ENCODE peak calls at places on chromosomes 6 and 20, in nine cellular contexts. One of them, this sample, is unnamed. For H3K27me3, the result is how much of the 10 kb centered on the place peaks cover.

GRCh38 chr6:18122128-18123093 is at the start of gene NHLRC1:
- DNase-seq in BE2C: peak
- DNase-seq in GM23248: peak
- DNase-seq in astrocyte: peak
- DNase-seq in hepatocyte: peak
- DNase-seq in PC-3: peak
- DNase-seq in CD8-positive, alpha-beta memory T cell: peak
- DNase-seq in iPS DF 6.9: peak
- DNase-seq in sigmoid colon: peak
- DNase-seq in this sample: peak

GRCh38 chr6:6758915-6759654 is 170.6 kb downstream of the LY86 start:
- DNase-seq in CD8-positive, alpha-beta memory T cell: no peak
- DNase-seq in PC-3: peak
- DNase-seq in BE2C: peak
- DNase-seq in sigmoid colon: peak
- DNase-seq in hepatocyte: peak
- DNase-seq in astrocyte: peak
- DNase-seq in GM23248: peak
- DNase-seq in iPS DF 6.9: peak
- DNase-seq in this sample: peak

GRCh38 chr6:129517288-129517687 is 192.7 kb downstream of the ARHGAP18 start:
- DNase-seq in iPS DF 6.9: no peak
- DNase-seq in astrocyte: no peak
- DNase-seq in CD8-positive, alpha-beta memory T cell: no peak
- DNase-seq in sigmoid colon: no peak
- DNase-seq in PC-3: no peak
- DNase-seq in GM23248: peak
- DNase-seq in BE2C: no peak
- DNase-seq in hepatocyte: no peak
- DNase-seq in this sample: no peak

GRCh38 chr20:25273046-25273445 is 25.2 kb downstream of the PYGB start:
- DNase-seq in PC-3: no peak
- DNase-seq in sigmoid colon: peak
- DNase-seq in hepatocyte: no peak
- DNase-seq in astrocyte: no peak
- DNase-seq in GM23248: no peak
- DNase-seq in BE2C: peak
- DNase-seq in iPS DF 6.9: no peak
- DNase-seq in CD8-positive, alpha-beta memory T cell: no peak
- DNase-seq in this sample: peak

GRCh38 chr6:11654876-11655275 is 117.3 kb downstream of the TMEM170B start:
- DNase-seq in hepatocyte: no peak
- DNase-seq in sigmoid colon: no peak
- DNase-seq in BE2C: no peak
- DNase-seq in astrocyte: peak
- DNase-seq in iPS DF 6.9: no peak
- DNase-seq in GM23248: peak
- DNase-seq in PC-3: no peak
- DNase-seq in CD8-positive, alpha-beta memory T cell: no peak
- DNase-seq in this sample: no peak

GRCh38 chr6:110255356-110255755 is 75.1 kb downstream of the CDC40 start:
- DNase-seq in BE2C: no peak
- DNase-seq in hepatocyte: peak
- DNase-seq in GM23248: peak
- DNase-seq in astrocyte: no peak
- DNase-seq in iPS DF 6.9: no peak
- DNase-seq in PC-3: peak
- DNase-seq in CD8-positive, alpha-beta memory T cell: no peak
- DNase-seq in sigmoid colon: no peak
- DNase-seq in this sample: peak

GRCh38 chr20:23629017-23629541 is 8.7 kb downstream of the CST3 start:
- DNase-seq in CD8-positive, alpha-beta memory T cell: no peak
- DNase-seq in BE2C: no peak
- DNase-seq in iPS DF 6.9: no peak
- DNase-seq in hepatocyte: peak
- DNase-seq in PC-3: peak
- DNase-seq in GM23248: peak
- DNase-seq in astrocyte: peak
- DNase-seq in sigmoid colon: no peak
- DNase-seq in this sample: no peak

GRCh38 chr6:6712979-6713514 is 124.5 kb downstream of the LY86 start:
- DNase-seq in astrocyte: no peak
- DNase-seq in GM23248: peak
- DNase-seq in iPS DF 6.9: no peak
- DNase-seq in PC-3: no peak
- DNase-seq in hepatocyte: no peak
- DNase-seq in BE2C: no peak
- DNase-seq in sigmoid colon: no peak
- DNase-seq in CD8-positive, alpha-beta memory T cell: no peak
- DNase-seq in this sample: no peak

GRCh38 chr6:168050861-168051586 is 28.0 kb downstream of the FRMD1 start:
- DNase-seq in astrocyte: no peak
- DNase-seq in GM23248: no peak
- DNase-seq in sigmoid colon: no peak
- DNase-seq in BE2C: no peak
- DNase-seq in hepatocyte: no peak
- DNase-seq in iPS DF 6.9: no peak
- DNase-seq in CD8-positive, alpha-beta memory T cell: no peak
- DNase-seq in PC-3: no peak
- DNase-seq in this sample: peak

GRCh38 chr6:92180090-92180489 is 1239.3 kb downstream of the EPHA7 start:
- DNase-seq in iPS DF 6.9: no peak
- DNase-seq in BE2C: no peak
- DNase-seq in CD8-positive, alpha-beta memory T cell: no peak
- DNase-seq in PC-3: no peak
- DNase-seq in sigmoid colon: no peak
- DNase-seq in astrocyte: peak
- DNase-seq in hepatocyte: no peak
- DNase-seq in GM23248: no peak
- DNase-seq in this sample: no peak

GRCh38 chr20:48909910-48910309 is 11.6 kb upstream of the ARFGEF2 start:
- DNase-seq in iPS DF 6.9: no peak
- DNase-seq in sigmoid colon: no peak
- DNase-seq in BE2C: no peak
- DNase-seq in hepatocyte: no peak
- DNase-seq in GM23248: no peak
- DNase-seq in CD8-positive, alpha-beta memory T cell: no peak
- DNase-seq in astrocyte: no peak
- DNase-seq in PC-3: no peak
- DNase-seq in this sample: no peak

GRCh38 chr6:35139924-35140524 is 1.1 kb downstream of the TCP11 start:
- DNase-seq in hepatocyte: peak
- DNase-seq in BE2C: peak
- DNase-seq in PC-3: peak
- DNase-seq in astrocyte: peak
- DNase-seq in sigmoid colon: peak
- DNase-seq in CD8-positive, alpha-beta memory T cell: peak
- DNase-seq in iPS DF 6.9: no peak
- DNase-seq in GM23248: peak
- DNase-seq in this sample: peak

GRCh38 chr6:140784573-140784972 is 1348.2 kb upstream of the GJE1 start:
- DNase-seq in hepatocyte: no peak
- DNase-seq in PC-3: peak
- DNase-seq in astrocyte: peak
- DNase-seq in iPS DF 6.9: no peak
- DNase-seq in sigmoid colon: no peak
- DNase-seq in CD8-positive, alpha-beta memory T cell: no peak
- DNase-seq in BE2C: no peak
- DNase-seq in GM23248: peak
- DNase-seq in this sample: no peak

GRCh38 chr6:94052754-94053153 is 633.4 kb upstream of the EPHA7 start:
- DNase-seq in CD8-positive, alpha-beta memory T cell: no peak
- DNase-seq in PC-3: peak
- DNase-seq in astrocyte: no peak
- DNase-seq in BE2C: no peak
- DNase-seq in sigmoid colon: no peak
- DNase-seq in GM23248: no peak
- DNase-seq in hepatocyte: peak
- DNase-seq in iPS DF 6.9: no peak
- DNase-seq in this sample: no peak

GRCh38 chr20:19978511-19979210 is 38.5 kb upstream of the NAA20 start:
- DNase-seq in BE2C: no peak
- DNase-seq in hepatocyte: no peak
- DNase-seq in sigmoid colon: no peak
- DNase-seq in PC-3: no peak
- DNase-seq in CD8-positive, alpha-beta memory T cell: no peak
- DNase-seq in iPS DF 6.9: no peak
- DNase-seq in GM23248: no peak
- DNase-seq in astrocyte: no peak
- DNase-seq in this sample: no peak

GRCh38 chr6:161355731-161356130 is 81.9 kb upstream of the AGPAT4 start:
- DNase-seq in CD8-positive, alpha-beta memory T cell: no peak
- DNase-seq in hepatocyte: no peak
- DNase-seq in astrocyte: no peak
- DNase-seq in PC-3: no peak
- DNase-seq in GM23248: no peak
- DNase-seq in iPS DF 6.9: no peak
- DNase-seq in sigmoid colon: no peak
- DNase-seq in BE2C: no peak
- DNase-seq in this sample: no peak

DNA sequence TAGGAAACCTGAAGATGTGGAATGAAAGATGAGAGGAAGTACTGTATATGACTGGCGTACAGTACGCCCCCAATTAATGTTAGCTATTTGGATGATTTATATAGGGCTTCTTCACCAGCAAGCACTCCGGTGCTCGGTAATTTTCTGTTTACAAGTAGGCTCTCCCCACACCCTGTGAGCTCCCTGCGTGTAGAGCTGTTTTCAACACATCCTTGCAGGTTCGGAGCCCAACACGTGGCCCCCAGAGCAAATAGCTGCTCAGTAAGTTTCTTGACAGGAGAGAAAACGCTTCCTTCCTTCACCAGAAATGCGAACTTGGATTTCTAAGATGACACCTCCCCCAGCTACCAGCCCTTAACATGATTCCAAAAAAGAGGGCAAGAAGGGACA is 1.2 kb upstream of the RAB22A start:
- DNase-seq in iPS DF 6.9: no peak
- DNase-seq in hepatocyte: no peak
- DNase-seq in CD8-positive, alpha-beta memory T cell: no peak
- DNase-seq in sigmoid colon: no peak
- DNase-seq in astrocyte: no peak
- DNase-seq in BE2C: no peak
- DNase-seq in GM23248: no peak
- DNase-seq in PC-3: no peak
- DNase-seq in this sample: peak
- H3K4me3 ChIP-seq in iPS DF 6.9: no peak
- H3K4me3 ChIP-seq in hepatocyte: no peak
- H3K4me3 ChIP-seq in CD8-positive, alpha-beta memory T cell: peak
- H3K4me3 ChIP-seq in sigmoid colon: peak
- H3K4me3 ChIP-seq in astrocyte: peak
- H3K4me3 ChIP-seq in BE2C: no peak
- H3K4me3 ChIP-seq in GM23248: peak
- H3K4me3 ChIP-seq in PC-3: peak
- H3K4me3 ChIP-seq in this sample: peak

GRCh38 chr20:57109151-57109953 is 157.1 kb downstream of the BMP7 start:
- DNase-seq in BE2C: no peak
- DNase-seq in iPS DF 6.9: no peak
- DNase-seq in astrocyte: no peak
- DNase-seq in CD8-positive, alpha-beta memory T cell: no peak
- DNase-seq in hepatocyte: peak
- DNase-seq in sigmoid colon: peak
- DNase-seq in GM23248: no peak
- DNase-seq in PC-3: no peak
- DNase-seq in this sample: no peak

GRCh38 chr20:57108218-57108617 is 158.2 kb downstream of the BMP7 start:
- DNase-seq in BE2C: no peak
- DNase-seq in iPS DF 6.9: no peak
- DNase-seq in hepatocyte: no peak
- DNase-seq in sigmoid colon: no peak
- DNase-seq in PC-3: no peak
- DNase-seq in CD8-positive, alpha-beta memory T cell: no peak
- DNase-seq in GM23248: no peak
- DNase-seq in astrocyte: no peak
- DNase-seq in this sample: no peak

GRCh38 chr20:57107208-57107607 is 159.2 kb downstream of the BMP7 start:
- DNase-seq in CD8-positive, alpha-beta memory T cell: no peak
- DNase-seq in sigmoid colon: no peak
- DNase-seq in iPS DF 6.9: no peak
- DNase-seq in PC-3: no peak
- DNase-seq in hepatocyte: no peak
- DNase-seq in GM23248: no peak
- DNase-seq in BE2C: no peak
- DNase-seq in astrocyte: no peak
- DNase-seq in this sample: no peak

GRCh38 chr20:57106692-57107091 is 159.7 kb downstream of the BMP7 start:
- DNase-seq in hepatocyte: no peak
- DNase-seq in PC-3: no peak
- DNase-seq in GM23248: no peak
- DNase-seq in astrocyte: no peak
- DNase-seq in BE2C: no peak
- DNase-seq in CD8-positive, alpha-beta memory T cell: no peak
- DNase-seq in iPS DF 6.9: no peak
- DNase-seq in sigmoid colon: no peak
- DNase-seq in this sample: no peak

DNA sequence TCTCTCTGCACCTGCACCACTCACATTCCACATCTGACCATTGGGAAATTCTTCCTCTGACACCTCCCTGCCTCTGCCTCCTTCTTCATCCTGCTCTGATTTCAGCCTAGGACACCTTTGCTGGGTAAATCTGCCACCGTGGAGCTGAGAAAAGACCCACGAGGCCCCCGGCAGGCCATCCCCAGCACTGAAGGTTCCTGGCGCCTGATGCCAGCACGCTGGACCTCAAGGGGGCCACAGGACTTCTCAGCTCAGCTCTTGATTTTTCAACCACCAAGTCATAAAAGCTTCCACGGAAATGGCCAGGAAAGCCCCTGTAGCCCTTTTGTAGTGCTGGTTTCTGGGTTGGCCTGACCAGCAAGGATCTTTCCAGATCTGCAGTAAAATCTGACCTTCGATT is 157.7 kb downstream of the BMP7 start:
- DNase-seq in GM23248: no peak
- DNase-seq in PC-3: no peak
- DNase-seq in iPS DF 6.9: no peak
- DNase-seq in CD8-positive, alpha-beta memory T cell: no peak
- DNase-seq in hepatocyte: no peak
- DNase-seq in BE2C: no peak
- DNase-seq in astrocyte: no peak
- DNase-seq in sigmoid colon: no peak
- DNase-seq in this sample: peak
- H3K27me3 ChIP-seq in GM23248: half or more
- H3K27me3 ChIP-seq in PC-3: under half
- H3K27me3 ChIP-seq in iPS DF 6.9: under half
- H3K27me3 ChIP-seq in CD8-positive, alpha-beta memory T cell: under half
- H3K27me3 ChIP-seq in hepatocyte: under half
- H3K27me3 ChIP-seq in BE2C: under half
- H3K27me3 ChIP-seq in astrocyte: under half
- H3K27me3 ChIP-seq in sigmoid colon: under half
- H3K27me3 ChIP-seq in this sample: under half

GRCh38 chr20:59748555-59749292 is 144.4 kb downstream of the PHACTR3 start:
- DNase-seq in hepatocyte: no peak
- DNase-seq in sigmoid colon: peak
- DNase-seq in GM23248: peak
- DNase-seq in astrocyte: peak
- DNase-seq in iPS DF 6.9: no peak
- DNase-seq in CD8-positive, alpha-beta memory T cell: no peak
- DNase-seq in BE2C: no peak
- DNase-seq in PC-3: no peak
- DNase-seq in this sample: no peak
- H3K4me3 ChIP-seq in hepatocyte: no peak
- H3K4me3 ChIP-seq in sigmoid colon: no peak
- H3K4me3 ChIP-seq in GM23248: peak
- H3K4me3 ChIP-seq in astrocyte: no peak
- H3K4me3 ChIP-seq in iPS DF 6.9: no peak
- H3K4me3 ChIP-seq in CD8-positive, alpha-beta memory T cell: no peak
- H3K4me3 ChIP-seq in BE2C: no peak
- H3K4me3 ChIP-seq in PC-3: no peak
- H3K4me3 ChIP-seq in this sample: no peak

GRCh38 chr6:169221264-169221663 is 32.4 kb downstream of the THBS2 start:
- DNase-seq in GM23248: no peak
- DNase-seq in iPS DF 6.9: no peak
- DNase-seq in astrocyte: no peak
- DNase-seq in CD8-positive, alpha-beta memory T cell: no peak
- DNase-seq in BE2C: no peak
- DNase-seq in hepatocyte: no peak
- DNase-seq in PC-3: no peak
- DNase-seq in sigmoid colon: peak
- DNase-seq in this sample: peak
- H3K27me3 ChIP-seq in GM23248: under half
- H3K27me3 ChIP-seq in iPS DF 6.9: under half
- H3K27me3 ChIP-seq in astrocyte: under half
- H3K27me3 ChIP-seq in CD8-positive, alpha-beta memory T cell: under half
- H3K27me3 ChIP-seq in BE2C: under half
- H3K27me3 ChIP-seq in hepatocyte: under half
- H3K27me3 ChIP-seq in PC-3: under half
- H3K27me3 ChIP-seq in sigmoid colon: under half
- H3K27me3 ChIP-seq in this sample: under half

This sample was measured in H7.